ENCODE peak calls at places on chromosomes 13 and 19, in six cellular contexts. U is smooth muscle cell of the brain vasculature; L is HL-60; G is CD4-positive, alpha-beta T cell; R is uterus; M is A549. N is an unnamed sample.

GRCh38 chr13:55440465-55441085 is 1700.1 kb upstream of the PRR20A start:
- DNase-seq in L (no peak), G (no peak), U (no peak), R (no peak), M (no peak), N (no peak)

GRCh38 chr19:13146763-13147563 is 3.2 kb downstream of the STX10 start:
- DNase-seq in R (no peak), L (peak), U (no peak), G (no peak), M (peak), N (peak)

GRCh38 chr13:31468114-31468902 is 268.5 kb downstream of the B3GLCT start:
- DNase-seq in L (no peak), R (no peak), M (no peak), U (no peak), G (no peak), N (no peak)

GRCh38 chr13:94595006-94595942 is 678 bp downstream of the TGDS start:
- DNase-seq in U (no peak), M (no peak), L (no peak), R (no peak), G (no peak), N (peak)

GRCh38 chr13:36297259-36297599 is 385 bp downstream of the CCDC169 start:
- DNase-seq in L (peak), M (peak), G (no peak), R (no peak), U (no peak), N (peak)

GRCh38 chr13:48304132-48304876 is 753 bp downstream of the RB1 start:
- DNase-seq in U (no peak), R (peak), M (peak), L (no peak), G (no peak), N (peak)

GRCh38 chr19:42075364-42075615 is 676 bp upstream of the ZNF574 start:
- DNase-seq in L (no peak), U (no peak), G (no peak), M (no peak), R (no peak), N (peak)

GRCh38 chr19:2166741-2167738 is 3.3 kb downstream of the DOT1L start:
- DNase-seq in R (peak), G (no peak), U (no peak), M (peak), L (no peak), N (no peak)

GRCh38 chr13:78401833-78402232 is 201.5 kb downstream of the POU4F1 start:
- DNase-seq in L (no peak), R (no peak), G (no peak), U (no peak), M (no peak), N (no peak)

GRCh38 chr13:48816696-48817095 is 159.0 kb upstream of the FNDC3A start:
- DNase-seq in M (no peak), G (no peak), L (no peak), U (no peak), R (no peak), N (no peak)

GRCh38 chr19:6109947-6110346 is 353 bp downstream of the RFX2 start:
- DNase-seq in M (no peak), G (no peak), L (no peak), U (no peak), R (no peak), N (no peak)

GRCh38 chr19:15251010-15251748 is 18.9 kb upstream of the EPHX3 start:
- DNase-seq in U (no peak), G (no peak), M (no peak), L (no peak), R (peak), N (no peak)

GRCh38 chr19:35209646-35210045 is 18.9 kb downstream of the FAM187B start:
- DNase-seq in U (no peak), G (no peak), R (no peak), L (no peak), M (no peak), N (no peak)

GRCh38 chr13:93368296-93368695 is 141.7 kb downstream of the GPC6 start:
- DNase-seq in G (no peak), L (no peak), R (no peak), M (no peak), U (no peak), N (no peak)

GRCh38 chr19:29687244-29687896 is 22.1 kb downstream of the PLEKHF1 start:
- DNase-seq in R (peak), G (no peak), U (no peak), L (no peak), M (peak), N (peak)

GRCh38 chr13:36325912-36326311 is 20.3 kb downstream of the SPART start:
- DNase-seq in R (no peak), M (no peak), L (no peak), G (no peak), U (no peak), N (no peak)

GRCh38 chr13:44815507-44816074 is 173.7 kb downstream of the NUFIP1 start:
- DNase-seq in G (no peak), L (no peak), M (peak), U (no peak), R (peak), N (peak)

GRCh38 chr19:54317108-54317964 is 4.4 kb upstream of the LILRA5 start:
- DNase-seq in L (peak), M (no peak), G (no peak), U (no peak), R (no peak), N (peak)

GRCh38 chr19:16325161-16325527 is 518 bp downstream of the KLF2 start:
- DNase-seq in U (no peak), M (peak), L (no peak), R (peak), G (peak), N (no peak)

GRCh38 chr19:45782820-45783785 is 813 bp upstream of the DMPK start:
- DNase-seq in G (no peak), L (no peak), R (peak), U (no peak), M (peak), N (no peak)